ENCODE peak calls at places on chromosomes 13 and 19, in seven cellular contexts. W, T, G, J, O, U and B are unnamed samples. For H3K36me3, the result is how much of the 10 kb centered on the place peaks cover.

GRCh38 chr19:40609561-40610395 is 8.6 kb downstream of the LTBP4 start:
- DNase-seq in U (peak), J (peak), W (peak), O (peak), T (no peak), G (peak), B (peak)

GRCh38 chr19:18940791-18941627 is at the start of gene HOMER3:
- DNase-seq in O (peak), W (peak), G (peak), T (peak), U (no peak), J (peak), B (peak)

GRCh38 chr19:17183858-17184271 is 31.3 kb upstream of the USE1 start:
- DNase-seq in O (no peak), T (no peak), G (no peak), U (no peak), J (no peak), W (no peak), B (no peak)

GRCh38 chr13:103164239-103164638 is 98.0 kb upstream of the SLC10A2 start:
- DNase-seq in U (no peak), G (no peak), O (no peak), J (no peak), T (no peak), W (no peak), B (no peak)

GRCh38 chr13:73938375-73939070 is 195.7 kb downstream of the KLF12 start:
- DNase-seq in U (no peak), G (peak), J (no peak), W (no peak), T (peak), O (peak), B (no peak)

GRCh38 chr19:49200238-49200862 is 42.8 kb downstream of the TRPM4 start:
- DNase-seq in T (no peak), O (peak), J (no peak), W (no peak), G (no peak), U (no peak), B (no peak)

GRCh38 chr13:27661017-27661416 is 39.3 kb downstream of the POLR1D start:
- DNase-seq in G (no peak), W (no peak), J (no peak), U (no peak), O (no peak), T (no peak), B (no peak)

GRCh38 chr19:10112037-10112751 is 701 bp downstream of the P2RY11 start:
- DNase-seq in J (no peak), U (no peak), O (no peak), G (no peak), T (no peak), W (no peak), B (peak)

GRCh38 chr13:89361909-89362308 is 1690.7 kb downstream of the SLITRK5 start:
- DNase-seq in G (no peak), U (no peak), J (no peak), O (no peak), W (no peak), T (peak), B (no peak)

GRCh38 chr19:3125900-3126524 is 9.8 kb upstream of the GNA15 start:
- DNase-seq in O (peak), J (peak), W (no peak), T (no peak), G (peak), U (no peak), B (peak)

GRCh38 chr19:4849019-4849418 is 17.5 kb upstream of the TICAM1 start:
- DNase-seq in O (no peak), W (no peak), U (no peak), J (no peak), T (no peak), G (no peak), B (no peak)

GRCh38 chr19:4852484-4852883 is 15.0 kb downstream of the PLIN3 start:
- DNase-seq in W (no peak), U (no peak), J (no peak), G (no peak), O (no peak), T (no peak), B (no peak)

GRCh38 chr19:4847190-4847973 is 15.9 kb upstream of the TICAM1 start:
- DNase-seq in T (no peak), G (no peak), W (no peak), J (no peak), U (no peak), O (no peak), B (no peak)

GRCh38 chr19:4851551-4852290 is 15.7 kb downstream of the PLIN3 start:
- DNase-seq in G (no peak), T (peak), U (no peak), W (peak), J (peak), O (peak), B (peak)
- H3K36me3 ChIP-seq in G (under half), T (half or more), U (under half), W (under half), J (under half), O (half or more), B (half or more)

GRCh38 chr19:1421958-1422305 is 14.5 kb downstream of the DAZAP1 start:
- DNase-seq in O (no peak), U (no peak), W (no peak), J (no peak), T (no peak), G (no peak), B (no peak)

GRCh38 chr19:1418951-1419735 is 11.8 kb downstream of the DAZAP1 start:
- DNase-seq in U (no peak), J (no peak), G (no peak), T (no peak), O (no peak), W (no peak), B (no peak)

GRCh38 chr19:1422360-1422759 is 15.0 kb downstream of the DAZAP1 start:
- DNase-seq in U (no peak), G (no peak), W (no peak), T (no peak), J (no peak), O (no peak), B (no peak)

GRCh38 chr19:1421218-1421957 is 14.0 kb downstream of the DAZAP1 start:
- DNase-seq in G (no peak), W (no peak), J (no peak), T (no peak), U (no peak), O (no peak), B (no peak)

DNA sequence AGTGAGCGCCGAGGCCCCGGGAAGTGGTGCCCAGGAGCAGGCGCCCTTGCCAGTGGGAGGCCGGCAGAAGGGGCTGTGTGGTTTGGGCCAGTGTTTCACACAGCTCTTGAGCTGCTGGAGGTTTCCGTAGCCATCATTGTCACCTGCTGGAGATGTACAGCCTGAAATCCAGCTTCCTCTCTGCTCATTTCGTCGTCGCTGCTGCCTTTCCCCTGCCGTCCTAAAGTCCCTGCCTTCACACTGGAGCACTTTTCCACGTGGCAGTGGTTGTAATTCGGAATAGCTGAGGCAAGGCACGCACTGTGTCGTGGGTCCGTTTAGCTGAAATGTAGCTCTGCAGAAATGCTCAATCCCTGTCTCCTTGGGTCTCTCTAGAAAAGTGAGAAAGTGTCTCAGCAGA is 13.2 kb downstream of the DAZAP1 start:
- DNase-seq in W (no peak), U (no peak), G (no peak), O (no peak), T (no peak), J (no peak), B (no peak)
- H3K36me3 ChIP-seq in W (under half), U (under half), G (half or more), O (half or more), T (half or more), J (under half), B (under half)

GRCh38 chr19:50477751-50478515 is 1.3 kb upstream of the GARIN5A start:
- DNase-seq in G (no peak), W (no peak), O (no peak), J (no peak), U (no peak), T (no peak), B (no peak)
- H3K36me3 ChIP-seq in G (under half), W (under half), O (under half), J (under half), U (under half), T (under half), B (under half)

GRCh38 chr19:15115080-15115479 is 7.9 kb downstream of the SYDE1 start:
- DNase-seq in T (peak), J (peak), G (peak), O (no peak), U (no peak), W (no peak), B (peak)
- H3K36me3 ChIP-seq in T (half or more), J (under half), G (half or more), O (half or more), U (half or more), W (under half), B (under half)

GRCh38 chr13:40963927-40964326 is 55.2 kb downstream of the ELF1 start:
- DNase-seq in O (no peak), U (no peak), T (peak), G (peak), J (no peak), W (no peak), B (no peak)

GRCh38 chr13:40961224-40961623 is 57.9 kb downstream of the ELF1 start:
- DNase-seq in O (no peak), U (no peak), T (no peak), W (no peak), G (no peak), J (no peak), B (no peak)

GRCh38 chr13:40958655-40959054 is 60.5 kb downstream of the ELF1 start:
- DNase-seq in O (no peak), U (no peak), G (no peak), W (no peak), T (no peak), J (no peak), B (no peak)

GRCh38 chr13:40961826-40962225 is 57.3 kb downstream of the ELF1 start:
- DNase-seq in U (no peak), J (no peak), G (no peak), O (no peak), T (no peak), W (no peak), B (no peak)

DNA sequence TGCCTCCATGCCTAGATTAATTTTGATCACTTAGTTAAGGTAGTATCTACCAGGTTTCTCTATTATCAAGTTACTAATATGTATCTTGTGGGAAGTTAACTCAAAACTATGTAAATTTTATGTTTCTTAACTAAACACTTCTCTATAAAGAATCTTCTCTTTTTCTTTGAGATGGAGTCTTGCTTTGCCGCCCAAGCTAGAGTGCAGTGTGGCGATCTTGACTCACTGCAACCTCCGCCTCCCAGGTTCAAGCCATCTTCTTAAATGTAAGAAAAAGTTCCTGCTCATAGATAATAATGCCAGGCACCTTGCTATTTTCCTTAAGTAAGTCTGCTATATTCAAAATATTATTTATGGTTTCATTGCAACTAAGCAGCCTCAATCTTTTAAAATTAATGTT is 58.4 kb downstream of the ELF1 start:
- DNase-seq in O (no peak), G (no peak), J (no peak), U (no peak), T (no peak), W (no peak), B (no peak)
- H3K36me3 ChIP-seq in O (under half), G (under half), J (under half), U (under half), T (under half), W (under half), B (under half)

GRCh38 chr19:55668603-55669348 is 6.2 kb upstream of the EPN1 start:
- DNase-seq in T (no peak), J (no peak), W (no peak), O (no peak), G (no peak), U (no peak), B (no peak)
- H3K36me3 ChIP-seq in T (half or more), J (under half), W (under half), O (half or more), G (under half), U (half or more), B (under half)

DNA sequence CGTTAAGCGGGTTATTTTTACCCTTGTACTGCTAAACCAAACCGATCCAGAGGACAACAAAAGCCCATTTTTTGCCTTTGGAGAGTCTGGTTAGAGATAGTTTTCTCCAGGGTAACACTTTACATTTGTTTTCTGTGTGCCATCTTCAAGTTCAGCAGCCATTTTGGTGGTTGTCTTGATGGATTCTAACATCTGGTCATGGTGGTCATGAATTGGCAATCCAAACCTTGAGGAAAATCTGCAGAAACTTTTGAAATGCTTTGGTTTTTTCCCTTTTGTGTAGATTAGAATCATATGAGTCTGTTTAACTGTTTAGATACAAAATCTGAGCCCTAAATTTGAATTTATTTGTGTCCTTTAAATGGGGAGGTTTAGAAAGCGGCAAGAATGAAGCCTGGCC is 16.6 kb downstream of the HNRNPM start:
- DNase-seq in W (no peak), T (no peak), O (no peak), U (no peak), J (no peak), G (no peak), B (no peak)
- H3K36me3 ChIP-seq in W (under half), T (under half), O (under half), U (under half), J (under half), G (under half), B (under half)